ENCODE peak calls at places on chromosomes 7 and 10, in ten cellular contexts. X is fibroblast of lung; Y is HT-29; I is stomach; P is activated CD8-positive, alpha-beta memory T cell treated with anti-CD3 and anti-CD28 coated beads for 24 hours; U is NCI-H2171 treated with DMSO at 0.1 percent for 48 hours; W is stimulated activated CD4-positive, alpha-beta T cell treated with anti-CD3 and anti-CD28 coated beads, Interleukin-15, amount 100 ng/mL, for 1 hour; Z is AG09309; J is stimulated activated CD8-positive, alpha-beta memory T cell treated with anti-CD3 and anti-CD28 coated beads, Interleukin-4, amount 100 ng/mL, for 48 hours; A is dorsolateral prefrontal cortex. K is an unnamed sample.

GRCh38 chr7:26159243-26159642 is 7.2 kb downstream of the NFE2L3 start:
- DNase-seq in J (no peak), I (no peak), P (no peak), U (no peak), Z (no peak), X (no peak), A (no peak), Y (peak), W (no peak), K (no peak)

GRCh38 chr7:106774768-106775551 is 90.1 kb upstream of the PIK3CG start:
- DNase-seq in X (peak), I (no peak), A (no peak), W (no peak), Y (peak), U (no peak), P (no peak), Z (no peak), J (peak), K (peak)

GRCh38 chr7:50450691-50451051 is 521 bp upstream of the FIGNL1 start:
- DNase-seq in I (no peak), Y (no peak), A (peak), W (no peak), U (peak), Z (no peak), P (no peak), X (no peak), J (peak), K (peak)

GRCh38 chr10:23171232-23171876 is 20.8 kb upstream of the PTF1A start:
- DNase-seq in P (no peak), Z (no peak), Y (no peak), W (no peak), U (no peak), A (no peak), X (peak), J (no peak), I (no peak), K (no peak)

GRCh38 chr7:155391414-155391813 is 66.5 kb upstream of the EN2 start:
- DNase-seq in Y (no peak), J (no peak), P (no peak), W (no peak), U (no peak), Z (no peak), X (no peak), A (no peak), I (no peak), K (no peak)

GRCh38 chr7:42096681-42097637 is 140.1 kb downstream of the GLI3 start:
- DNase-seq in U (no peak), X (peak), Y (no peak), W (no peak), P (no peak), I (peak), Z (peak), A (no peak), J (no peak), K (no peak)

GRCh38 chr7:129784437-129784782 is 168.3 kb downstream of the UBE2H start:
- DNase-seq in X (no peak), W (no peak), J (no peak), I (no peak), Z (no peak), Y (no peak), U (no peak), P (no peak), A (no peak), K (no peak)

GRCh38 chr7:26954929-26955328 is 90.5 kb upstream of the SKAP2 start:
- DNase-seq in A (no peak), Y (no peak), W (no peak), I (no peak), P (no peak), J (no peak), Z (no peak), U (no peak), X (peak), K (no peak)

GRCh38 chr10:9052767-9053166 is 998.3 kb downstream of the GATA3 start:
- DNase-seq in Z (no peak), A (no peak), P (no peak), W (no peak), I (no peak), Y (no peak), J (no peak), X (no peak), U (no peak), K (no peak)

GRCh38 chr7:20214787-20215669 is 2.2 kb downstream of the MACC1 start:
- DNase-seq in I (no peak), A (no peak), P (no peak), Z (no peak), J (no peak), X (no peak), W (no peak), U (no peak), Y (peak), K (no peak)

GRCh38 chr10:129637010-129637409 is 170.0 kb downstream of the MGMT start:
- DNase-seq in W (no peak), X (no peak), P (no peak), Y (no peak), J (no peak), A (no peak), U (no peak), I (no peak), Z (no peak), K (no peak)

GRCh38 chr7:258476-259190 is 31.3 kb upstream of the FOXL3 start:
- DNase-seq in W (no peak), Y (no peak), Z (no peak), J (no peak), U (no peak), I (no peak), X (no peak), A (peak), P (no peak), K (no peak)

GRCh38 chr10:12825255-12825654 is 176.3 kb downstream of the CCDC3 start:
- DNase-seq in U (no peak), J (no peak), I (no peak), P (no peak), W (no peak), A (no peak), X (peak), Z (no peak), Y (no peak), K (no peak)

GRCh38 chr10:114489521-114490310 is 85.4 kb upstream of the AFAP1L2 start:
- DNase-seq in J (no peak), Z (no peak), Y (peak), I (no peak), X (no peak), W (no peak), A (no peak), U (no peak), P (no peak), K (no peak)

GRCh38 chr7:16130127-16131110 is 290.9 kb downstream of the CRPPA start:
- DNase-seq in Z (peak), Y (no peak), X (peak), A (no peak), J (no peak), P (no peak), I (no peak), W (no peak), U (peak), K (no peak)

GRCh38 chr7:8155836-8156235 is 106.1 kb downstream of the ICA1 start:
- DNase-seq in Z (no peak), I (no peak), W (no peak), A (no peak), J (no peak), X (no peak), P (no peak), U (no peak), Y (no peak), K (no peak)

GRCh38 chr10:18666810-18667209 is 7.6 kb downstream of the ARL5B start:
- DNase-seq in Y (no peak), P (no peak), A (no peak), J (no peak), W (no peak), X (peak), I (no peak), U (no peak), Z (no peak), K (no peak)

GRCh38 chr7:130982160-130982638 is 248.2 kb upstream of the KLF14 start:
- DNase-seq in Z (no peak), J (no peak), Y (peak), A (no peak), I (no peak), X (peak), U (peak), P (peak), W (no peak), K (no peak)

GRCh38 chr7:29748286-29749099 is 57.8 kb upstream of the WIPF3 start:
- DNase-seq in W (no peak), U (peak), Z (peak), Y (peak), A (no peak), J (no peak), I (no peak), X (peak), P (no peak), K (no peak)

GRCh38 chr10:51585742-51586141 is 113.7 kb downstream of the CSTF2T start:
- DNase-seq in U (no peak), I (no peak), P (no peak), J (no peak), X (no peak), Z (no peak), Y (no peak), W (no peak), A (no peak), K (no peak)

GRCh38 chr10:46298346-46299266 is 11.8 kb downstream of the ANTXRL start:
- DNase-seq in I (no peak), X (no peak), J (no peak), W (no peak), P (peak), A (no peak), Z (no peak), Y (no peak), U (no peak), K (no peak)

GRCh38 chr7:106424476-106425016 is 139.8 kb upstream of the NAMPT start:
- DNase-seq in I (no peak), A (no peak), X (no peak), P (no peak), J (no peak), Z (no peak), Y (no peak), U (no peak), W (no peak), K (no peak)

GRCh38 chr7:3065724-3066143 is 22.1 kb upstream of the CARD11 start:
- DNase-seq in U (no peak), Z (no peak), Y (peak), A (no peak), I (peak), P (peak), J (peak), X (peak), W (peak), K (peak)

GRCh38 chr10:65846949-65847348 is 1078.9 kb upstream of the LRRTM3 start:
- DNase-seq in U (no peak), W (no peak), Z (no peak), I (no peak), A (no peak), P (no peak), Y (no peak), X (no peak), J (no peak), K (no peak)

GRCh38 chr10:45513586-45513985 is 139.6 kb downstream of the ALOX5 start:
- DNase-seq in U (no peak), J (no peak), A (no peak), X (no peak), W (no peak), Z (no peak), P (no peak), I (no peak), Y (no peak), K (no peak)

GRCh38 chr10:124180947-124181549 is 87.7 kb upstream of the CHST15 start:
- DNase-seq in W (no peak), Z (no peak), A (no peak), X (peak), J (no peak), I (no peak), P (no peak), Y (no peak), U (no peak), K (peak)

GRCh38 chr7:22578048-22578770 is 78.2 kb upstream of the STEAP1B start:
- DNase-seq in A (no peak), W (no peak), Y (no peak), U (no peak), I (no peak), Z (peak), P (no peak), X (peak), J (no peak), K (no peak)

GRCh38 chr7:2145835-2146580 is 86.7 kb downstream of the MAD1L1 start:
- DNase-seq in Y (no peak), X (no peak), J (no peak), A (no peak), Z (no peak), I (no peak), P (no peak), U (no peak), W (no peak), K (no peak)

K was measured in activated CD8-positive, alpha-beta T cell treated with anti-CD3 and anti-CD28 coated beads for 36 hours.